ENCODE peak calls at places on chromosomes 3 and 15, in five cellular contexts. W is suprapubic skin, I is uterus, V is transverse colon, K is testis. D is an unnamed sample.

GRCh38 chr3:45642731-45643152 is 46.5 kb upstream of the SACM1L start:
- DNase-seq in W (no peak), I (no peak), V (no peak), K (no peak), D (no peak)

GRCh38 chr3:18225709-18226108 is 199.4 kb downstream of the SATB1 start:
- DNase-seq in W (no peak), I (no peak), V (no peak), K (no peak), D (no peak)

GRCh38 chr15:80061581-80061980 is 2.1 kb downstream of the ZFAND6 start:
- DNase-seq in W (no peak), I (no peak), V (no peak), K (no peak), D (no peak)

GRCh38 chr3:190988102-190988501 is 125.6 kb upstream of the GMNC start:
- DNase-seq in W (no peak), I (no peak), V (no peak), K (no peak), D (no peak)

GRCh38 chr15:56464893-56465520 is at the start of gene MNS1:
- DNase-seq in W (peak; percentile 91), I (peak; percentile 92), V (peak; percentile 90), K (peak; percentile 97), D (peak; percentile 88)

GRCh38 chr3:13705702-13706280 is 156.9 kb downstream of the FBLN2 start:
- DNase-seq in W (peak; percentile 40), I (peak; percentile 1), V (no peak), K (no peak), D (no peak)

GRCh38 chr3:14451844-14452533 is 49.6 kb downstream of the SLC6A6 start:
- DNase-seq in W (peak; percentile 88), I (peak; percentile 91), V (peak; percentile 51), K (peak; percentile 88), D (peak; percentile 81)

GRCh38 chr15:20340931-20341661 is 200.5 kb downstream of the GOLGA6L6 start:
- DNase-seq in W (peak; percentile 97), I (peak; percentile 60), V (peak; percentile 41), K (peak; percentile 45), D (peak; percentile 78)

GRCh38 chr3:58837863-58838255 is 171.3 kb upstream of the FAM3D start:
- DNase-seq in W (no peak), I (no peak), V (no peak), K (no peak), D (no peak)

GRCh38 chr15:52113246-52113645 is 671 bp upstream of the BCL2L10 start:
- DNase-seq in W (no peak), I (no peak), V (no peak), K (no peak), D (no peak)

GRCh38 chr3:46960081-46960701 is 16.4 kb downstream of the CCDC12 start:
- DNase-seq in W (no peak), I (no peak), V (no peak), K (no peak), D (no peak)

GRCh38 chr15:40085225-40085624 is 23.5 kb downstream of the BMF start:
- DNase-seq in W (no peak), I (no peak), V (no peak), K (no peak), D (peak; percentile 15)

GRCh38 chr3:46931631-46932441 is 44.7 kb downstream of the CCDC12 start:
- DNase-seq in W (no peak), I (peak; percentile 67), V (peak; percentile 70), K (peak; percentile 71), D (peak; percentile 67)

GRCh38 chr3:39781025-39781424 is 28.4 kb upstream of the MYRIP start:
- DNase-seq in W (no peak), I (no peak), V (no peak), K (no peak), D (no peak)

GRCh38 chr15:71414778-71415177 is 299.5 kb downstream of the THSD4 start:
- DNase-seq in W (no peak), I (no peak), V (no peak), K (no peak), D (no peak)

GRCh38 chr3:53114412-53115074 is 15.7 kb downstream of the RFT1 start:
- DNase-seq in W (no peak), I (no peak), V (no peak), K (no peak), D (no peak)

GRCh38 chr3:194132465-194133358 is 3.2 kb upstream of the HES1 start:
- DNase-seq in W (no peak), I (no peak), V (no peak), K (no peak), D (no peak)

GRCh38 chr15:31328425-31328998 is 1.9 kb downstream of the KLF13 start:
- DNase-seq in W (no peak), I (no peak), V (no peak), K (peak; percentile 71), D (no peak)

GRCh38 chr3:177330771-177331170 is 133.5 kb upstream of the TBL1XR1 start:
- DNase-seq in W (no peak), I (no peak), V (no peak), K (no peak), D (no peak)

GRCh38 chr3:159859424-159859823 is 129.2 kb upstream of the IL12A start:
- DNase-seq in W (no peak), I (no peak), V (no peak), K (no peak), D (no peak)

GRCh38 chr3:134522541-134522940 is 36.7 kb downstream of the CEP63 start:
- DNase-seq in W (no peak), I (no peak), V (no peak), K (no peak), D (no peak)

GRCh38 chr15:27660676-27661075 is 438.4 kb downstream of the OCA2 start:
- DNase-seq in W (no peak), I (no peak), V (no peak), K (no peak), D (no peak)

GRCh38 chr15:66452971-66453580 is 44.5 kb downstream of the SNAPC5 start:
- DNase-seq in W (no peak), I (no peak), V (no peak), K (peak; percentile 18), D (no peak)

GRCh38 chr15:39886418-39886817 is 33.6 kb downstream of the GPR176 start:
- DNase-seq in W (no peak), I (no peak), V (no peak), K (no peak), D (no peak)

GRCh38 chr3:175270199-175270837 is 411.2 kb downstream of the NAALADL2 start:
- DNase-seq in W (no peak), I (no peak), V (no peak), K (no peak), D (no peak)

GRCh38 chr3:125107861-125108567 is 52.2 kb upstream of the HEG1 start:
- DNase-seq in W (no peak), I (no peak), V (no peak), K (no peak), D (no peak)

GRCh38 chr15:67916565-67916964 is 76.7 kb upstream of the RNU6-1 start:
- DNase-seq in W (no peak), I (no peak), V (no peak), K (no peak), D (no peak)

GRCh38 chr3:52842424-52842823 is 7.6 kb upstream of the MUSTN1 start:
- DNase-seq in W (no peak), I (no peak), V (no peak), K (no peak), D (peak; percentile 78)

GRCh38 chr3:144831955-144832716 is 860.5 kb downstream of the DIPK2A start:
- DNase-seq in W (no peak), I (no peak), V (no peak), K (no peak), D (no peak)

GRCh38 chr3:14450506-14450905 is 48.1 kb downstream of the SLC6A6 start:
- DNase-seq in W (no peak), I (no peak), V (no peak), K (no peak), D (no peak)

GRCh38 chr3:193530231-193531165 is 24.2 kb downstream of the ATP13A4 start:
- DNase-seq in W (no peak), I (no peak), V (no peak), K (no peak), D (no peak)

GRCh38 chr3:114093596-114093995 is 37.1 kb downstream of the QTRT2 start:
- DNase-seq in W (no peak), I (peak; percentile 34), V (peak; percentile 16), K (peak; percentile 36), D (peak; percentile 29)

GRCh38 chr3:64445318-64446300 is 220.3 kb upstream of the PRICKLE2 start:
- DNase-seq in W (no peak), I (peak; percentile 19), V (peak; percentile 18), K (peak; percentile 35), D (peak; percentile 26)

GRCh38 chr3:165464736-165465135 is 268.6 kb upstream of the SLITRK3 start:
- DNase-seq in W (no peak), I (no peak), V (no peak), K (no peak), D (no peak)

GRCh38 chr3:27657404-27657803 is 64.7 kb downstream of the EOMES start:
- DNase-seq in W (no peak), I (no peak), V (no peak), K (no peak), D (no peak)

GRCh38 chr15:85408270-85408746 is 27.9 kb downstream of the AKAP13 start:
- DNase-seq in W (no peak), I (no peak), V (no peak), K (no peak), D (no peak)

DNA sequence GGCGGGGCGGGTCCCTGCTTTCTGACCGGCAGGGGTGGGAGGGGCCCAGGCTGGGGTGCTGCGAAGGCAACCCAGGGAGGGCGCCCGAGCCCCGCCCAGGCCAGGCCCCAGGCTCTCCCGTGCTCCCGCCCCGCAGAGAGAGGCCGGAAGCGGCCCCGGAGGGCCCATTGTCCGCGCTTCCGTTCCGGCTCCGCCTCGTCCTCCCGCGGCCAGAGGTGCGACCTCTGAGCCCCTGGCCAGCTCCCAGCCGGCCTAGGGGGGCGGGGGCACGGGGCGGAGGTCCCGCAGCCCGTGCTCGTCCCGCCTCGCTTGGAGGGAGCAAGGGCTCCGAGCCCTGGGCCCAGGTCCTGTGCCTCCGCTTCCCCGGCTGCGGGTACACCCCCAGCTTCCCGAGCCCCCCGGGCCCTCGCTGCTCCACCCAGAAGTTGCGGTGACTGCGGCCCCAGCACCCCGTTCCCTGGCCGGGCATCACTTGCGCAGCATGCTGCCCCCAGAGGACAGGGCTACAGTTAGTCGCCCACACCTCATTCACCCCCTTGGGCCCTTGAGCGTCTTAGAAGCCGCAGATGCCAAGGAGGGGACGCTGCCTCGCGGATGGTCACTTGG is 20.4 kb upstream of the PLXND1 start:
- DNase-seq in W (peak; percentile 94), I (peak; percentile 91), V (peak; percentile 96), K (peak; percentile 93), D (peak; percentile 98)
- TF ChIP-seq POLR2A in W (no peak), I (peak; percentile 13), V (peak; percentile 88), K (no peak), D (no peak)

GRCh38 chr3:166783206-166783605 is 596.9 kb downstream of the ZBBX start:
- DNase-seq in W (no peak), I (no peak), V (no peak), K (no peak), D (no peak)
- H3K27me3 ChIP-seq in W (no peaks in the 10 kb centered on the region), I (no peaks in the 10 kb centered on the region), V (no peaks in the 10 kb centered on the region), K (no peaks in the 10 kb centered on the region), D (no peaks in the 10 kb centered on the region)

DNA sequence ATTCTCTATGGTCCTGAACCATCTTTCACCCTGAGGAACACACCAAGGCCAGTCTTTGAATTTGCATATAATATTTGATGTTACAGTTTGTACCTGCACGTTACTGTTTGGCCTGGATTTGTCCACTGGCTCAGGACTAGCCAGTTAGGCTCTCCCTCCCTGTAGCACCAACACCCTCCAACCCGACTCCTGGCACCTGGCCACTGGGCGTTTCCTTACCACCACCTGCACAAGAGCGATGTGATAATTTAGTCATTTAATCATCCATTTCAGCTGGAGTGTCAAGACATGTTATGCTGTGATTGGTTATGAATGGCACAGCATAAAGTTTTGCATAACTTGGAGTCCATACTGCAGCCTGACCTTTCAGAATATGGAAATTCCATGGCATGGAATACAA is 242.3 kb downstream of the KCNMB2 start:
- DNase-seq in W (no peak), I (no peak), V (no peak), K (no peak), D (no peak)
- H3K4me3 ChIP-seq in W (no peak overlapping the region), I (no peak overlapping the region), V (no peak overlapping the region), K (no peak overlapping the region), D (no peak overlapping the region)

GRCh38 chr3:25428003-25428861 is at the start of gene RARB:
- DNase-seq in W (peak; percentile 80), I (peak; percentile 89), V (peak; percentile 55), K (peak; percentile 62), D (peak; percentile 81)
- TF ChIP-seq POLR2A in W (no peak), I (peak; percentile 86), V (peak; percentile 83), K (no peak), D (peak; percentile 55)

D was measured in heart left ventricle.